ENCODE peak calls at places on chromosome 6, in seven cellular contexts. One of them, this sample, is unnamed. For H3K4me1, the result is how much of the 10 kb centered on the place peaks cover.

GRCh38 chr6:6820688-6821238 is 232.2 kb downstream of the LY86 start:
- DNase-seq in right lobe of liver: peak
- DNase-seq in CD8-positive, alpha-beta T cell: no peak
- DNase-seq in colonic mucosa: peak
- DNase-seq in ovary: no peak
- DNase-seq in pancreas: peak
- DNase-seq in astrocyte: no peak
- DNase-seq in this sample: peak

GRCh38 chr6:117276778-117277177 is 11.4 kb downstream of the VGLL2 start:
- DNase-seq in colonic mucosa: no peak
- DNase-seq in pancreas: no peak
- DNase-seq in CD8-positive, alpha-beta T cell: no peak
- DNase-seq in astrocyte: no peak
- DNase-seq in ovary: no peak
- DNase-seq in right lobe of liver: no peak
- DNase-seq in this sample: no peak

GRCh38 chr6:151014404-151015150 is 149.1 kb downstream of the MTHFD1L start:
- DNase-seq in colonic mucosa: peak
- DNase-seq in pancreas: peak
- DNase-seq in astrocyte: no peak
- DNase-seq in CD8-positive, alpha-beta T cell: peak
- DNase-seq in ovary: peak
- DNase-seq in right lobe of liver: peak
- DNase-seq in this sample: peak

GRCh38 chr6:3053231-3053508 is 15.1 kb upstream of the RIPK1 start:
- DNase-seq in astrocyte: no peak
- DNase-seq in colonic mucosa: no peak
- DNase-seq in ovary: no peak
- DNase-seq in right lobe of liver: no peak
- DNase-seq in CD8-positive, alpha-beta T cell: no peak
- DNase-seq in pancreas: no peak
- DNase-seq in this sample: no peak

GRCh38 chr6:24799541-24799915 is 811 bp upstream of the ARMH2 start:
- DNase-seq in right lobe of liver: no peak
- DNase-seq in pancreas: no peak
- DNase-seq in colonic mucosa: no peak
- DNase-seq in ovary: no peak
- DNase-seq in astrocyte: no peak
- DNase-seq in CD8-positive, alpha-beta T cell: no peak
- DNase-seq in this sample: no peak

GRCh38 chr6:8074213-8074612 is 10.0 kb upstream of the BLOC1S5 start:
- DNase-seq in ovary: no peak
- DNase-seq in astrocyte: no peak
- DNase-seq in CD8-positive, alpha-beta T cell: no peak
- DNase-seq in right lobe of liver: no peak
- DNase-seq in colonic mucosa: no peak
- DNase-seq in pancreas: no peak
- DNase-seq in this sample: no peak

GRCh38 chr6:165718486-165718885 is 55.4 kb upstream of the PDE10A start:
- DNase-seq in colonic mucosa: no peak
- DNase-seq in right lobe of liver: no peak
- DNase-seq in astrocyte: peak
- DNase-seq in ovary: no peak
- DNase-seq in CD8-positive, alpha-beta T cell: no peak
- DNase-seq in pancreas: no peak
- DNase-seq in this sample: no peak

GRCh38 chr6:10507298-10507697 is 13.9 kb upstream of the GCNT2 start:
- DNase-seq in pancreas: no peak
- DNase-seq in right lobe of liver: no peak
- DNase-seq in astrocyte: no peak
- DNase-seq in CD8-positive, alpha-beta T cell: no peak
- DNase-seq in ovary: no peak
- DNase-seq in colonic mucosa: no peak
- DNase-seq in this sample: no peak

GRCh38 chr6:86969573-86969972 is 32.2 kb downstream of the HTR1E start:
- DNase-seq in pancreas: no peak
- DNase-seq in ovary: no peak
- DNase-seq in right lobe of liver: no peak
- DNase-seq in colonic mucosa: no peak
- DNase-seq in astrocyte: no peak
- DNase-seq in CD8-positive, alpha-beta T cell: no peak
- DNase-seq in this sample: peak

GRCh38 chr6:100138346-100139022 is 144.5 kb upstream of the MCHR2 start:
- DNase-seq in colonic mucosa: no peak
- DNase-seq in astrocyte: no peak
- DNase-seq in pancreas: no peak
- DNase-seq in CD8-positive, alpha-beta T cell: no peak
- DNase-seq in ovary: no peak
- DNase-seq in right lobe of liver: no peak
- DNase-seq in this sample: no peak

DNA sequence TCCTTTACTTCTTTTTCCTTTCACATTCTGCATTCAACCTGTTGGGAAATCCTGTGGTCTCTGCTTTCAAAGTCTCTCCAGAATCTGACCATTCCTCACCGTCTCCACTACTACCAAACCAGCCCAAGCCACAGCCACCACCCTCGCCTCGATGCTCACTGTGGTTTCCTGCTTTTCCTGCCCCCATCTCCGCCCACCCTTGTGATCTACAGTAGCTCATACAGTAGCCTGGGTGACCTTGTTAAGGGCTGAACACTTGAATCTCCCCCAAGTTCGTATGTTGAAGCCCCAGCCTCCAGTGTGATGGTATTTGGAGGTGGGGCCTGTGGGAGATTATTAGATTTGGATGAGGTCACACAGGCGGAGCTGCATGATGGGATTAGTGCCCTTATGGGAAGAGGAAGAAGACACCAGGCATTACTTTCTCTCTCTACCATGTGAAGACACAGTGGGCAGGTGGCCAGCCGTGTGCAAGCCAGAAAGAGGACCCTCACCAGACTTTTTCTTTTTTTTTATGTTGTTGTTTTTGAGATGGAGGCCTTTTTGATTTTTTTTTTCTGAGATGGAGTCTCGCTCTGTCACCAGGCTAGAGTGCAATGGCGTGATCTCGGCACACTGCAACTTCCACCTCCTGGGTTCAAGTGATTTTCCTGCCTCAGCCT is 188.9 kb upstream of the UST start:
- DNase-seq in ovary: no peak
- DNase-seq in CD8-positive, alpha-beta T cell: no peak
- DNase-seq in right lobe of liver: no peak
- DNase-seq in astrocyte: peak
- DNase-seq in colonic mucosa: no peak
- DNase-seq in pancreas: no peak
- DNase-seq in this sample: no peak
- H3K4me3 ChIP-seq in ovary: no peak
- H3K4me3 ChIP-seq in CD8-positive, alpha-beta T cell: no peak
- H3K4me3 ChIP-seq in right lobe of liver: no peak
- H3K4me3 ChIP-seq in astrocyte: no peak
- H3K4me3 ChIP-seq in colonic mucosa: no peak
- H3K4me3 ChIP-seq in pancreas: no peak
- H3K4me3 ChIP-seq in this sample: no peak

GRCh38 chr6:52664185-52664990 is 6.5 kb upstream of the TMEM14A start:
- DNase-seq in astrocyte: peak
- DNase-seq in right lobe of liver: peak
- DNase-seq in ovary: peak
- DNase-seq in CD8-positive, alpha-beta T cell: peak
- DNase-seq in pancreas: peak
- DNase-seq in colonic mucosa: peak
- DNase-seq in this sample: peak

GRCh38 chr6:52667572-52667971 is 3.3 kb upstream of the TMEM14A start:
- DNase-seq in right lobe of liver: no peak
- DNase-seq in colonic mucosa: no peak
- DNase-seq in pancreas: no peak
- DNase-seq in CD8-positive, alpha-beta T cell: no peak
- DNase-seq in ovary: no peak
- DNase-seq in astrocyte: no peak
- DNase-seq in this sample: no peak

GRCh38 chr6:52663935-52664184 is 7.1 kb upstream of the TMEM14A start:
- DNase-seq in astrocyte: no peak
- DNase-seq in ovary: no peak
- DNase-seq in colonic mucosa: no peak
- DNase-seq in CD8-positive, alpha-beta T cell: no peak
- DNase-seq in right lobe of liver: no peak
- DNase-seq in pancreas: no peak
- DNase-seq in this sample: no peak

GRCh38 chr6:52664991-52665686 is 5.8 kb upstream of the TMEM14A start:
- DNase-seq in ovary: no peak
- DNase-seq in CD8-positive, alpha-beta T cell: no peak
- DNase-seq in astrocyte: no peak
- DNase-seq in colonic mucosa: no peak
- DNase-seq in right lobe of liver: no peak
- DNase-seq in pancreas: no peak
- DNase-seq in this sample: no peak

DNA sequence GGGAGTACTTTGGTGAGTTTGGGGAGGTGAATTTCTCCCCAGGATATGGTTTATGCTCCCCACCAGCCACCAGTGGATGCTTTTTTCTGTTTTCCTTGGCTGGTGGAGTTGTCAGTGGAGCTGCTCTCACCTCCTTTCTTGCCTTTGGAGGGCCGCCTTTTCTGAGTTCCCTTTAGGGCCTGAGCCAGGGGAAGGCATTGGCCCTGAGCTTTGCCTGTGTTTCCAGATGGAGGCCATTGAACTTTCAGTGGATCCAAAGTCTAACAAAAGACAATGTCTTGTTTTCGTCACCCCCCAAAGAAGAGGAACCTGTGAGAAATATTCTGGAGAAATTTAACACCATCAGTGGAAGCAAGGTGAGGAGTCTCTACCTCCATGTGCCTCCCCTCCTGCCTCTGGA is 4.4 kb upstream of the TMEM14A start:
- DNase-seq in pancreas: no peak
- DNase-seq in right lobe of liver: no peak
- DNase-seq in CD8-positive, alpha-beta T cell: no peak
- DNase-seq in ovary: no peak
- DNase-seq in astrocyte: no peak
- DNase-seq in colonic mucosa: no peak
- DNase-seq in this sample: no peak
- TF ChIP-seq CTCF in pancreas: no peak
- TF ChIP-seq CTCF in right lobe of liver: no peak
- TF ChIP-seq CTCF in CD8-positive, alpha-beta T cell: no peak
- TF ChIP-seq CTCF in ovary: no peak
- TF ChIP-seq CTCF in astrocyte: no peak
- TF ChIP-seq CTCF in colonic mucosa: no peak
- TF ChIP-seq CTCF in this sample: no peak

GRCh38 chr6:33315753-33316602 is 1.6 kb downstream of the ZBTB22 start:
- DNase-seq in ovary: peak
- DNase-seq in CD8-positive, alpha-beta T cell: no peak
- DNase-seq in astrocyte: no peak
- DNase-seq in pancreas: peak
- DNase-seq in right lobe of liver: no peak
- DNase-seq in colonic mucosa: no peak
- DNase-seq in this sample: no peak

GRCh38 chr6:33317668-33318425 is at the start of gene ZBTB22:
- DNase-seq in colonic mucosa: peak
- DNase-seq in ovary: peak
- DNase-seq in astrocyte: peak
- DNase-seq in CD8-positive, alpha-beta T cell: peak
- DNase-seq in right lobe of liver: peak
- DNase-seq in pancreas: peak
- DNase-seq in this sample: peak

GRCh38 chr6:33317418-33317667 is 201 bp downstream of the ZBTB22 start:
- DNase-seq in right lobe of liver: no peak
- DNase-seq in colonic mucosa: peak
- DNase-seq in pancreas: no peak
- DNase-seq in astrocyte: no peak
- DNase-seq in ovary: peak
- DNase-seq in CD8-positive, alpha-beta T cell: no peak
- DNase-seq in this sample: no peak

GRCh38 chr6:33314943-33315752 is 1.3 kb upstream of the TAPBP start:
- DNase-seq in CD8-positive, alpha-beta T cell: no peak
- DNase-seq in astrocyte: no peak
- DNase-seq in ovary: peak
- DNase-seq in colonic mucosa: peak
- DNase-seq in pancreas: peak
- DNase-seq in right lobe of liver: peak
- DNase-seq in this sample: peak

DNA sequence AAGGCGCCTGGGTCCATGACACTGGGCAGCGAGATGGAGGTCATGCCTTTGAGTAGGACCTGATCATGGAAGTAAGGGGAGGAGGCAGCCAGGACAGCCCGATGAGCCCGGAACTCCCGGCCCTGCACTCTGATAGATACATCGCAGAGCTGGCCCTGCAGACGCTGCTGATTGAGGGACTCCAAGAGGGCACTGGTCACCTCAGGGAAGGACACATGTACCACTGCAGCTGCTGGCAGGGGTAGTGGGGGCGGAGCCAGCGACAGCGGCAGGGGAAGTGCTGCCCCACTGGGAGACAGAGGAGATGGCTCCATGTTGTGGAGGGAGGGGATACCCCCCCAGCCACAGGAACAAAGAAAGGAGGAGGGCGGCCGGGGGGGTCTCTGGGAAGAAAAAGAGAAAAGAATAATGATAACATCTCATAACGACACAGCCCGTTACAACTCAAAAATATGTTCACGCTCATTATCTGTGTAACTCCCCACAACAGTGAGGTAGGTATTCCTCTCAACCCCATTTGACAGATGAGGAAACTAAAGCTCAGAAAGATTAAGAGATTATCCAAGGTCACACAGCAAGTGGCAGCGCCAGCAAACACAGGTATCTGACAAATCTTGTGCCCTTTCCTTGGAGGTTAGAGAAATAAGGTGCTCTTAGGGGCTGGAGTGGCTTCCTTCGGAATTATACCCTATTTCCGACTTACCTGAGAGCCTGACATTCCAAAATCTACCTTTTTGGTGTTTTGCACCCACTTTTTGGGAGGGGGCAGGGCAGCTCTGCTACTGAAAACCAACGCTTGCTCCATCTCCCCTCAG is 734 bp downstream of the ZBTB22 start:
- DNase-seq in right lobe of liver: peak
- DNase-seq in colonic mucosa: no peak
- DNase-seq in astrocyte: no peak
- DNase-seq in CD8-positive, alpha-beta T cell: no peak
- DNase-seq in ovary: peak
- DNase-seq in pancreas: peak
- DNase-seq in this sample: no peak
- H3K4me1 ChIP-seq in right lobe of liver: half or more
- H3K4me1 ChIP-seq in colonic mucosa: under half
- H3K4me1 ChIP-seq in astrocyte: half or more
- H3K4me1 ChIP-seq in CD8-positive, alpha-beta T cell: half or more
- H3K4me1 ChIP-seq in ovary: under half
- H3K4me1 ChIP-seq in pancreas: under half
- H3K4me1 ChIP-seq in this sample: half or more

DNA sequence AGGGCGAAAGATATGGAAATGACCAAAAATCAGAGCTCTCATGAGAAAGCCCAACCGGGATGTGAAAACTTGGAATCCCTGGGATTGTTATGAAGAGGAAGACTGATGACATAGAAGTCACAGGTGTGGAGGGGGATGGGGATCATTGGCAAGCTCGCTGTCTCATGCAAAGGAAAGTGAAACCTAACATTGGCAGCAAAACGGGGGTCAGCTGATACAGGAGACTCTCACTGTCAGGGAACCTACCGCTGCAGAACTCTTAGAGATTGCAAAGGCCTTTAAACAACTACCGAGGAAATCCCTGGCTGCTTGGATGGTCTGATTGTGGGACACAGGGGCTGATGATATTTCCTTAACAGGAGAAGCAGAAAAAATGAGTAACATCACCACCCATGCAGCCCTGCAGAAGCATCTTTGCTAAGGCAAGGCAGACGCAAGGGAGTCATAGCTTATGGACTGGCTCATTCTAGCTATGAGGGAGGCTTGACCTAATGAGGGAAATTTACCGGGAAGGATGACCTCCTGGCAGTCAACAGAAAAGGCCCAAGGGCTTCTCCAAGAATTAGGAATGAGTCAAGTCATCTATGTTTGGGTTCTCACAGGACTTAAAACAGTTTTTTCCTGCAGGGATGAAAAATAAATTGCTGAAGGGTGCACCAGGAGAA is 7.0 kb downstream of the MUC21 start:
- DNase-seq in colonic mucosa: no peak
- DNase-seq in right lobe of liver: no peak
- DNase-seq in CD8-positive, alpha-beta T cell: no peak
- DNase-seq in pancreas: no peak
- DNase-seq in astrocyte: no peak
- DNase-seq in ovary: no peak
- DNase-seq in this sample: no peak
- H3K4me3 ChIP-seq in colonic mucosa: no peak
- H3K4me3 ChIP-seq in right lobe of liver: no peak
- H3K4me3 ChIP-seq in CD8-positive, alpha-beta T cell: peak
- H3K4me3 ChIP-seq in pancreas: no peak
- H3K4me3 ChIP-seq in astrocyte: no peak
- H3K4me3 ChIP-seq in ovary: no peak
- H3K4me3 ChIP-seq in this sample: no peak

This sample was measured in PC-3.